ENCODE peak calls at places on chromosomes 7 and 10, in five cellular contexts. J, X, B, Z and G are unnamed samples.

GRCh38 chr7:57205000-57205399 is 72.8 kb upstream of the ZNF479 start:
- DNase-seq in J (no peak), X (no peak), B (no peak), Z (no peak), G (no peak)

GRCh38 chr10:31602541-31603244 is 283.7 kb downstream of the ZEB1 start:
- DNase-seq in J (peak; percentile 63), X (peak; percentile 93), B (no peak), Z (peak; percentile 78), G (peak; percentile 4)

GRCh38 chr7:42170724-42171123 is 66.3 kb downstream of the GLI3 start:
- DNase-seq in J (peak; percentile 80), X (peak; percentile 40), B (peak; percentile 94), Z (no peak), G (peak; percentile 52)

GRCh38 chr7:79452032-79452494 is 1.4 kb downstream of the MAGI2 start:
- DNase-seq in J (peak; percentile 75), X (peak; percentile 84), B (no peak), Z (peak; percentile 85), G (no peak)

GRCh38 chr10:131891196-131891928 is 9.4 kb upstream of the PPP2R2D start:
- DNase-seq in J (peak; percentile 36), X (no peak), B (no peak), Z (peak; percentile 62), G (no peak)

GRCh38 chr7:133854739-133855138 is 272.4 kb upstream of the LRGUK start:
- DNase-seq in J (peak; percentile 70), X (peak; percentile 70), B (peak; percentile 69), Z (peak; percentile 53), G (peak; percentile 21)

GRCh38 chr10:82221750-82222149 is 346.8 kb downstream of the NRG3 start:
- DNase-seq in J (no peak), X (peak; percentile 5), B (no peak), Z (peak; percentile 49), G (no peak)

GRCh38 chr7:148723846-148724245 is 25.1 kb downstream of the CUL1 start:
- DNase-seq in J (no peak), X (peak; percentile 28), B (no peak), Z (no peak), G (no peak)

GRCh38 chr7:42457663-42458062 is 220.7 kb upstream of the GLI3 start:
- DNase-seq in J (no peak), X (no peak), B (no peak), Z (no peak), G (no peak)

GRCh38 chr7:157762824-157763223 is 426.0 kb downstream of the DNAJB6 start:
- DNase-seq in J (no peak), X (no peak), B (no peak), Z (no peak), G (no peak)

GRCh38 chr10:121574519-121575170 is 23.6 kb downstream of the FGFR2 start:
- DNase-seq in J (peak; percentile 73), X (no peak), B (no peak), Z (no peak), G (no peak)
- TF ChIP-seq CTCF in J (no peak), X (no peak), B (no peak), Z (no peak), G (no peak)

DNA sequence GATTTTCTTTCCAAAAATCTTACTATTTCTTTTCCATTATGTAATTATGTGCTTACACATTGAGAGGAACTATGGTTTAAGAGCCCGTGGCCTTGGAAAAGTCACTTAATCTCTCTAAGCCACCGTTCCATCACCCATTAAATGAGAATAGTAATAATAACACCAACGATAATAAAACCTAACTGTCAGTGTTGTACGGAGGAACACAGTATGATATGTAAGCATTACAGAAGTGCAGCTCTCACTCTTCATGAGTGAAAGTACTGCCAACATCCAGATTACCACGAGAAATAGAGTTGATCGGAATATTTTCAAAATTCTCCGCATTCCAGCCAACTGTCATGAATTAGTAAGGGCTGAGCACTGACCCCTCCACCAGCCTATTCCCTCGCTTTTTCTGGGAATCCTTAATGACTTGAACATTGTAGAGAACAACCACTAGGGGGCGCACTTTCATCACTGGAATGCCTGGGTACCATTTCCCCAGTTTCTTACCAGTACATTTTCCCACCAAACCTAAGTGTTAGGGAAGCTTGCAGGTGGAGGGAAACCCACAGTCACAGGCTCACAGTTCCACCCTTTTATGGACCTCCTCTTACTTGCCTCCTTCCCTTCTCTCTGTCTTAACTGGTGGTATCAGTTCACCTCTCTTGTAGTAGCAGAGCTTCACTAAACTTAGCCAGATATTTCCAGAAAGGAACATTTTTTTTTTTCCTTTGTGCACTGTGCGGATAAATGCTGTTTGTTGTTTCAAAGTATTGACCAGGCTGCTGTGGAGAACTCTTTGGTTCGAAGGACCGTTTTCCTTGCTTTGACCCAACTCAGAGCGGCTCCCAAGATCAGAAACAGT is 27.8 kb downstream of the NKX2-3 start:
- DNase-seq in J (peak; percentile 70), X (peak; percentile 64), B (peak; percentile 60), Z (peak; percentile 94), G (no peak)
- TF ChIP-seq CTCF in J (peak; percentile 73), X (peak; percentile 68), B (peak; percentile 83), Z (peak; percentile 89), G (peak; percentile 74)

GRCh38 chr10:125140151-125140550 is 20.2 kb downstream of the CTBP2 start:
- DNase-seq in J (no peak), X (no peak), B (no peak), Z (no peak), G (no peak)

GRCh38 chr10:125141150-125141859 is 19.1 kb downstream of the CTBP2 start:
- DNase-seq in J (no peak), X (no peak), B (no peak), Z (no peak), G (no peak)

GRCh38 chr10:125142946-125143345 is 17.4 kb downstream of the CTBP2 start:
- DNase-seq in J (no peak), X (no peak), B (no peak), Z (no peak), G (no peak)

GRCh38 chr10:125144209-125144608 is 16.2 kb downstream of the CTBP2 start:
- DNase-seq in J (no peak), X (no peak), B (no peak), Z (no peak), G (no peak)

DNA sequence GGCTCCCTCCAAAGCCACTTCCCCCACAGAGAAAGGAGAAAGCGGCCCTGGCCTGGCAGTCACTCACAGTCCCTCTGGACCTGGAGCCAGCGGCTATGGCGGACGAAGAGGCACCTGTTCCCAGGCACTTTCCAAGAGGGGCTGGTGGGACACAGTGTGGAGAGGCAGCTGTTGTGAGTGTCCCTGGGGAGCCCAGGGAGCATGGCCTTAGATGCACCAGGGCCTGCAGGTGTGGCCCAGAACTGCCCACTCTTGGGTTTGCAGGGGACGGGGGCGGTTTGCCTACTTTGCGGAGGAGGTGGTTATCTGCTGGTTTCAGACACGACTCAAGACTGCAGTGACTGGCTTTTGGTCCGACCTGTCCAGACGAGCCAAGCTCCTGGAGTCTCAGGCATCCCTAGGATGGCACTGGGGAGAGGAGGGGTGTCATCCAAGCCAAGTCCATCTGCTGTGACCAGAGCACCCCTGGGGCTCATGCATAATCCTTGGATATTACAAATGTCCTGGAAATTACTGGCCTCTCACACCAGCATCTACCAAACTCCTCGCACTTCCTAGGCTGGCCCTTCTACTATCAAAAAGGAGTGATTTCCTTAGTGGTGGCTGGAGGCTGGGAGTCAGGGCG is 18.4 kb downstream of the CTBP2 start:
- DNase-seq in J (no peak), X (no peak), B (no peak), Z (no peak), G (no peak)
- TF ChIP-seq CTCF in J (no peak), X (no peak), B (no peak), Z (no peak), G (no peak)

DNA sequence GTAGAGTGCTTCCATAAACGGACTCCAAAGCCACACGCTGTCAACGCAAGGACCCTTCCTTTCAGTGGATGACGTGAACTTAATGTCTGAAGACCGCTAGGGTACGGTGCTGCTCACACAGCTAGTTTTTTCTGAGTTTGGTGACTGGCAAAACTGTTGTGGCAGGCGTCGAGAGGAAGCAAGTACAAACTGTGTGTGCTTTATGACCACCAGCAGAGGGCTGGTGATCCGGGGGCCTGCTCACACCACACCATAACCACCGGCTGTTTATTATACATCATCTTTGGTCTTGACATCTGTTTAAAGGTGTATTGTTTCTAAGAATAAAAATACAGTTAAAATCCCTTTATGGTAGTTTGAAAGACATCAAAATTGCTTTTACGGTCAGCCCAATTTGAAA is 37.1 kb upstream of the ATP6V0A4 start:
- DNase-seq in J (no peak), X (no peak), B (no peak), Z (no peak), G (no peak)
- TF ChIP-seq CTCF in J (no peak), X (no peak), B (no peak), Z (peak; percentile 27), G (no peak)